ENCODE peak calls at places on chromosomes 4 and X, in six cellular contexts. J is K562, W is HCT116, S is transverse colon, E is GM12878, N is sigmoid colon. U is an unnamed sample.

GRCh38 chr4:60743654-60744053 is 456.5 kb upstream of the ADGRL3 start:
- DNase-seq in J (no peak), W (no peak), S (no peak), E (no peak), N (no peak), U (no peak)

GRCh38 chrX:80765226-80765625 is 44.5 kb downstream of the BRWD3 start:
- DNase-seq in N (no peak), S (no peak), W (no peak), E (no peak), J (no peak), U (no peak)

GRCh38 chr4:20995591-20995990 is 295.3 kb downstream of the PACRGL start:
- DNase-seq in S (no peak), J (no peak), W (no peak), N (no peak), E (no peak), U (no peak)

GRCh38 chrX:103362504-103362903 is 6.2 kb downstream of the TCEAL9 start:
- DNase-seq in N (no peak), S (no peak), J (no peak), W (no peak), E (no peak), U (no peak)

GRCh38 chr4:81836716-81837115 is 365.0 kb upstream of the RASGEF1B start:
- DNase-seq in J (peak; percentile 11), S (no peak), E (no peak), N (no peak), W (no peak), U (no peak)

GRCh38 chr4:90069151-90069550 is 58.0 kb upstream of the CCSER1 start:
- DNase-seq in N (no peak), J (no peak), E (no peak), S (no peak), W (peak; percentile 47), U (no peak)

GRCh38 chrX:153708415-153708814 is 15.8 kb downstream of the BCAP31 start:
- DNase-seq in E (no peak), S (peak; percentile 81), W (no peak), N (peak; percentile 89), J (peak; percentile 89), U (peak; percentile 81)

GRCh38 chrX:71637848-71638247 is 19.5 kb upstream of the CXCR3 start:
- DNase-seq in W (no peak), N (no peak), S (no peak), E (no peak), J (peak; percentile 23), U (no peak)

GRCh38 chr4:19983072-19983471 is 268.6 kb upstream of the SLIT2 start:
- DNase-seq in W (no peak), E (no peak), J (no peak), S (no peak), N (no peak), U (no peak)

GRCh38 chrX:38365939-38366338 is 13.5 kb downstream of the OTC start:
- DNase-seq in E (no peak), J (no peak), S (no peak), W (no peak), N (no peak), U (no peak)

GRCh38 chrX:118520206-118520857 is 24.7 kb downstream of the DOCK11 start:
- DNase-seq in W (no peak), N (no peak), E (no peak), S (no peak), J (no peak), U (no peak)

GRCh38 chr4:13640149-13640671 is 12.7 kb upstream of the BOD1L1 start:
- DNase-seq in E (no peak), W (no peak), S (no peak), J (peak; percentile 7), N (no peak), U (no peak)

GRCh38 chr4:16764622-16765021 is 133.8 kb downstream of the LDB2 start:
- DNase-seq in W (no peak), E (no peak), N (no peak), J (peak; percentile 10), S (no peak), U (no peak)

GRCh38 chr4:87216469-87216868 is 3.9 kb downstream of the KLHL8 start:
- DNase-seq in E (no peak), S (no peak), J (no peak), W (no peak), N (no peak), U (no peak)

GRCh38 chrX:130109429-130110378 is 593 bp downstream of the ELF4 start:
- DNase-seq in S (no peak), E (no peak), N (peak; percentile 69), W (no peak), J (peak; percentile 50), U (peak; percentile 86)

GRCh38 chr4:41432889-41433288 is 105.1 kb upstream of the LIMCH1 start:
- DNase-seq in N (no peak), S (no peak), E (no peak), W (no peak), J (no peak), U (no peak)

GRCh38 chr4:87073570-87074470 is 139.0 kb downstream of the AFF1 start:
- DNase-seq in W (no peak), S (peak; percentile 60), J (no peak), E (peak; percentile 93), N (peak; percentile 82), U (peak; percentile 89)

GRCh38 chr4:69056921-69057562 is 39.2 kb upstream of the UGT2B7 start:
- DNase-seq in W (no peak), E (no peak), J (no peak), S (no peak), N (no peak), U (no peak)

GRCh38 chrX:154593201-154593600 is 8.3 kb downstream of the CTAG1A start:
- DNase-seq in J (no peak), S (no peak), W (no peak), N (no peak), E (no peak), U (no peak)

GRCh38 chrX:56786889-56787733 is 58.1 kb downstream of the NBDY start:
- DNase-seq in S (no peak), E (no peak), J (no peak), N (peak; percentile 20), W (no peak), U (no peak)

GRCh38 chrX:56789518-56790070 is 60.6 kb downstream of the NBDY start:
- DNase-seq in N (peak; percentile 46), S (peak; percentile 2), J (no peak), E (no peak), W (no peak), U (peak; percentile 56)

GRCh38 chrX:56787734-56788152 is 58.7 kb downstream of the NBDY start:
- DNase-seq in S (peak; percentile 1), E (no peak), N (peak; percentile 52), J (no peak), W (no peak), U (peak; percentile 54)

GRCh38 chrX:56788229-56788628 is 59.2 kb downstream of the NBDY start:
- DNase-seq in N (peak; percentile 36), E (no peak), J (no peak), S (peak; percentile 6), W (no peak), U (peak; percentile 71)

DNA sequence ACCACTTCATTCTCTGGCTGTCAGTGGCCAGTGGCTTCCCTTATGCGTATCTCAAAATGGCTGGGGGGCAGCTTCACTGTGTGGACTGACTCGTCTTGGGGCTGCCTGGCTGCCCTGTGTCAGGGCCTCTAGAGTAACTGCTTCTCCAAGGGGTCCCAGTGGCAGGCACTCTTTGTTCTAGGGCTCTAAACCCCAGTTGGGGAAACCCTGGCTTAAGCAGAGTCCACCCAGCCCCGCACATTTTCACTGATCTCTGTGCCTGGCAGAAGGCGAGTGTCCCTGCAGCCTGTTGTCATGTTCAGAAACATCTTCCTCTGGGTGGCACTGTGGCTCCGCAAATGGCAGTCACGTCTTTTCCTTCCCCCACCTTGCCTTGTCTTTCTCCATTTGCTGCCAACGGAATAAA is 59.7 kb downstream of the NBDY start:
- DNase-seq in E (no peak), W (no peak), N (peak; percentile 71), J (peak; percentile 29), S (peak; percentile 56), U (peak; percentile 81)
- H3K4me3 ChIP-seq in E (no peak overlapping the region), W (no peak overlapping the region), N (peak overlapping the region; percentile 32), J (no peak overlapping the region), S (no peak overlapping the region), U (peak overlapping the region; percentile 37)

DNA sequence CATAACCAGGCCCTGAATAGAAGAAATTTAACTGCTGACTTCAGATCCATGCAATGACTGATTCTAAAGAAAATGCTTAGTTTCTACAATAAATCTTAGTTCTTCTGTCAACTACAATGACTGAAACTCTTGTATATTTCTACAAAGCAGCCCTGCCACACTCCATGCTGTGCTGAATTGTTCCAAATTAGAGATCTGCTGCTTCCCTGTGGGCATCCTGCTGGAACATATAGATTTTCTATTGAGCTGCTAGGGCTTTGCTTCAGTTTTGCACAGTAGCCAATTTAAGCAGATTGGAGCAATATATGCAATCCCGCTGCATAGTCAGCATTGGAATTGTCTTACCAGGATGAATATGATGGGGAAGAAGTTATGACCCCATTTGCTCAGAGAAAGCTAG is 312.8 kb upstream of the SMIM31 start:
- DNase-seq in J (no peak), N (no peak), E (no peak), W (no peak), S (no peak), U (no peak)
- TF ChIP-seq POLR2AphosphoS5 in J (no peak), N (no peak), E (no peak), W (no peak), S (no peak), U (no peak)

GRCh38 chr4:139956436-139957107 is 197.4 kb downstream of the MAML3 start:
- DNase-seq in S (no peak), J (no peak), E (no peak), N (no peak), W (no peak), U (no peak)
- H3K4me3 ChIP-seq in S (no peak overlapping the region), J (no peak overlapping the region), E (no peak overlapping the region), N (no peak overlapping the region), W (no peak overlapping the region), U (no peak overlapping the region)

GRCh38 chr4:1984406-1985191 is 24.2 kb downstream of the NELFA start:
- DNase-seq in N (no peak), J (no peak), E (no peak), W (no peak), S (no peak), U (peak; percentile 73)

GRCh38 chr4:1981251-1982055 is 27.3 kb downstream of the NELFA start:
- DNase-seq in S (peak; percentile 55), W (peak; percentile 12), E (no peak), J (peak; percentile 72), N (no peak), U (peak; percentile 63)

GRCh38 chr4:1983846-1984405 is 24.8 kb downstream of the NELFA start:
- DNase-seq in S (no peak), J (no peak), N (no peak), W (no peak), E (no peak), U (peak; percentile 69)

GRCh38 chr4:1982124-1983052 is 26.4 kb downstream of the NELFA start:
- DNase-seq in S (peak; percentile 54), J (no peak), N (no peak), W (no peak), E (no peak), U (peak; percentile 41)

DNA sequence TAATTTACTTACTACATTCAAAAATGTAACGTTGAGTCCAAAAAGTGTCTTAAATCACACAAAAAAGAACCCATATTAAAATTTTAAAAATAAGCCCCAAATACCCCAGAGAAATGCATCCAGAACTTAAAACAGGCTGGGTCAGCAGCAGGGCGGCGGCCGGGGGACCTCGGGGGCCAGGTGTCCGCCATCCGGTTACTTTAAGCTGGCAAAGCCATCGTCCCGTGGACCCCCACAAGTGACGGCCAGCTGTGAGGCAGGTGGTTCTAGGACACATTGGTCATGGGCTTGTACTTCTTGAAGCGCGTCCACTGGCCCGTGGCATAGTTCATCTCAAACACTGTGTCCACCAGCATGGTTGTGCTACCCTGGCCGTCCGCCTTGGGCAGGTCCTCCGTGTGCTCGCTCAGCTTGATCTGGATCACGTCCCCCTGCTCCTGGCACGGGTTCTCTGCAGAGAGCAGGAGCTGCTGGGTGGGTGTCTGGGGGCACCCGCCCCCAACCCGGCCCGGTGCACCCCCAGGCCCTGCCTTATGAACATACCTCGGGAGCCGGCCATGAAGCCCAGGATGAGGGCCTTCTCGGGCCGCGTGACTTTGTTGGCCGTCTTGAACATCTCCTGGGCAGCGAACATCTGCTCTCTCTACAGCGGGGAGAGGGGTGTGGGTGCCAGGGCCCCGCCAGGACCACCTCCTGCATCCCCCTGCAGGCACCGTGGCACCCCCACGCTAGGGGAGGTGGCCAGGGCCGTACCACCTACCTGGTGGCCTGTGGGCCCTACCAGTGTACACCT is 25.5 kb downstream of the NELFA start:
- DNase-seq in E (no peak), W (no peak), S (no peak), N (no peak), J (no peak), U (peak; percentile 73)
- TF ChIP-seq POLR2AphosphoS5 in E (no peak), W (peak; percentile 10), S (no peak), N (no peak), J (no peak), U (no peak)